ENCODE peak calls at places on chromosome 6, in seven cellular contexts. One of them, this sample, is unnamed.

GRCh38 chr6:17096076-17096475 is 5.8 kb upstream of the STMND1 start:
- DNase-seq in trophoblast cell: peak; percentile 66
- DNase-seq in mesendoderm: no peak
- DNase-seq in IMR-90: no peak
- DNase-seq in H1: no peak
- DNase-seq in H9: no peak
- DNase-seq in mesenchymal stem cell: no peak
- DNase-seq in this sample: no peak

GRCh38 chr6:2616796-2617195 is 133.9 kb downstream of the MYLK4 start:
- DNase-seq in trophoblast cell: peak; percentile 69
- DNase-seq in mesendoderm: no peak
- DNase-seq in IMR-90: no peak
- DNase-seq in H1: no peak
- DNase-seq in H9: no peak
- DNase-seq in mesenchymal stem cell: no peak
- DNase-seq in this sample: no peak

GRCh38 chr6:27478141-27478705 is 5.3 kb upstream of the ZNF184 start:
- DNase-seq in trophoblast cell: peak; percentile 30
- DNase-seq in mesendoderm: no peak
- DNase-seq in IMR-90: peak; percentile 40
- DNase-seq in H1: no peak
- DNase-seq in H9: no peak
- DNase-seq in mesenchymal stem cell: peak; percentile 67
- DNase-seq in this sample: no peak

GRCh38 chr6:43949451-43950110 is 177.7 kb downstream of the MRPL14 start:
- DNase-seq in trophoblast cell: no peak
- DNase-seq in mesendoderm: no peak
- DNase-seq in IMR-90: no peak
- DNase-seq in H1: no peak
- DNase-seq in H9: peak; percentile 10
- DNase-seq in mesenchymal stem cell: peak; percentile 50
- DNase-seq in this sample: no peak

GRCh38 chr6:24768361-24768760 is 6.4 kb upstream of the GMNN start:
- DNase-seq in trophoblast cell: no peak
- DNase-seq in mesendoderm: no peak
- DNase-seq in IMR-90: peak; percentile 3
- DNase-seq in H1: no peak
- DNase-seq in H9: no peak
- DNase-seq in mesenchymal stem cell: no peak
- DNase-seq in this sample: no peak

GRCh38 chr6:29019629-29020028 is 14.5 kb upstream of the ZNF311 start:
- DNase-seq in trophoblast cell: no peak
- DNase-seq in mesendoderm: no peak
- DNase-seq in IMR-90: no peak
- DNase-seq in H1: no peak
- DNase-seq in H9: no peak
- DNase-seq in mesenchymal stem cell: no peak
- DNase-seq in this sample: no peak

GRCh38 chr6:43491750-43492661 is 14.6 kb downstream of the TJAP1 start:
- DNase-seq in trophoblast cell: no peak
- DNase-seq in mesendoderm: no peak
- DNase-seq in IMR-90: peak; percentile 77
- DNase-seq in H1: no peak
- DNase-seq in H9: no peak
- DNase-seq in mesenchymal stem cell: no peak
- DNase-seq in this sample: no peak

GRCh38 chr6:28140616-28141015 is 1.1 kb upstream of the ZKSCAN8 start:
- DNase-seq in trophoblast cell: no peak
- DNase-seq in mesendoderm: no peak
- DNase-seq in IMR-90: no peak
- DNase-seq in H1: no peak
- DNase-seq in H9: no peak
- DNase-seq in mesenchymal stem cell: no peak
- DNase-seq in this sample: no peak

GRCh38 chr6:15621203-15622044 is 41.4 kb downstream of the DTNBP1 start:
- DNase-seq in trophoblast cell: peak; percentile 55
- DNase-seq in mesendoderm: peak; percentile 76
- DNase-seq in IMR-90: peak; percentile 30
- DNase-seq in H1: no peak
- DNase-seq in H9: peak; percentile 50
- DNase-seq in mesenchymal stem cell: peak; percentile 62
- DNase-seq in this sample: peak; percentile 23

GRCh38 chr6:143513410-143513809 is 1.9 kb upstream of the FUCA2 start:
- DNase-seq in trophoblast cell: no peak
- DNase-seq in mesendoderm: peak; percentile 74
- DNase-seq in IMR-90: no peak
- DNase-seq in H1: no peak
- DNase-seq in H9: peak; percentile 79
- DNase-seq in mesenchymal stem cell: no peak
- DNase-seq in this sample: no peak

GRCh38 chr6:108650781-108651180 is 90.1 kb downstream of the FOXO3 start:
- DNase-seq in trophoblast cell: peak; percentile 68
- DNase-seq in mesendoderm: no peak
- DNase-seq in IMR-90: peak; percentile 62
- DNase-seq in H1: no peak
- DNase-seq in H9: no peak
- DNase-seq in mesenchymal stem cell: peak; percentile 73
- DNase-seq in this sample: no peak

GRCh38 chr6:159880412-159880811 is 10.4 kb upstream of the MAS1 start:
- DNase-seq in trophoblast cell: no peak
- DNase-seq in mesendoderm: no peak
- DNase-seq in IMR-90: no peak
- DNase-seq in H1: no peak
- DNase-seq in H9: no peak
- DNase-seq in mesenchymal stem cell: no peak
- DNase-seq in this sample: no peak

GRCh38 chr6:53579338-53579737 is 34.4 kb upstream of the GCLC start:
- DNase-seq in trophoblast cell: no peak
- DNase-seq in mesendoderm: no peak
- DNase-seq in IMR-90: no peak
- DNase-seq in H1: no peak
- DNase-seq in H9: no peak
- DNase-seq in mesenchymal stem cell: no peak
- DNase-seq in this sample: no peak

GRCh38 chr6:56752009-56752408 is 109.3 kb upstream of the DST start:
- DNase-seq in trophoblast cell: no peak
- DNase-seq in mesendoderm: peak; percentile 92
- DNase-seq in IMR-90: peak; percentile 77
- DNase-seq in H1: no peak
- DNase-seq in H9: no peak
- DNase-seq in mesenchymal stem cell: peak; percentile 67
- DNase-seq in this sample: no peak

GRCh38 chr6:51360287-51360686 is 541.6 kb downstream of the TFAP2B start:
- DNase-seq in trophoblast cell: no peak
- DNase-seq in mesendoderm: no peak
- DNase-seq in IMR-90: no peak
- DNase-seq in H1: no peak
- DNase-seq in H9: no peak
- DNase-seq in mesenchymal stem cell: no peak
- DNase-seq in this sample: no peak
- H3K23ac ChIP-seq in trophoblast cell: no peak overlapping the region
- H3K23ac ChIP-seq in mesendoderm: no peak overlapping the region
- H3K23ac ChIP-seq in IMR-90: no peak overlapping the region
- H3K23ac ChIP-seq in H1: no peak overlapping the region
- H3K23ac ChIP-seq in H9: no peak overlapping the region
- H3K23ac ChIP-seq in mesenchymal stem cell: no peak overlapping the region
- H3K23ac ChIP-seq in this sample: no peak overlapping the region

GRCh38 chr6:8552023-8552422 is 116.7 kb upstream of the SLC35B3 start:
- DNase-seq in trophoblast cell: no peak
- DNase-seq in mesendoderm: no peak
- DNase-seq in IMR-90: no peak
- DNase-seq in H1: no peak
- DNase-seq in H9: no peak
- DNase-seq in mesenchymal stem cell: no peak
- DNase-seq in this sample: no peak

GRCh38 chr6:8551386-8551785 is 116.0 kb upstream of the SLC35B3 start:
- DNase-seq in trophoblast cell: no peak
- DNase-seq in mesendoderm: no peak
- DNase-seq in IMR-90: no peak
- DNase-seq in H1: no peak
- DNase-seq in H9: no peak
- DNase-seq in mesenchymal stem cell: no peak
- DNase-seq in this sample: no peak

GRCh38 chr6:8557019-8557748 is 121.8 kb upstream of the SLC35B3 start:
- DNase-seq in trophoblast cell: peak; percentile 46
- DNase-seq in mesendoderm: no peak
- DNase-seq in IMR-90: no peak
- DNase-seq in H1: no peak
- DNase-seq in H9: no peak
- DNase-seq in mesenchymal stem cell: no peak
- DNase-seq in this sample: no peak

GRCh38 chr6:8558953-8559352 is 123.6 kb upstream of the SLC35B3 start:
- DNase-seq in trophoblast cell: no peak
- DNase-seq in mesendoderm: no peak
- DNase-seq in IMR-90: no peak
- DNase-seq in H1: no peak
- DNase-seq in H9: no peak
- DNase-seq in mesenchymal stem cell: no peak
- DNase-seq in this sample: no peak

GRCh38 chr6:8556370-8557018 is 121.1 kb upstream of the SLC35B3 start:
- DNase-seq in trophoblast cell: peak; percentile 48
- DNase-seq in mesendoderm: no peak
- DNase-seq in IMR-90: peak; percentile 2
- DNase-seq in H1: no peak
- DNase-seq in H9: no peak
- DNase-seq in mesenchymal stem cell: peak; percentile 56
- DNase-seq in this sample: no peak
- H3K23ac ChIP-seq in trophoblast cell: no peak overlapping the region
- H3K23ac ChIP-seq in mesendoderm: no peak overlapping the region
- H3K23ac ChIP-seq in IMR-90: no peak overlapping the region
- H3K23ac ChIP-seq in H1: no peak overlapping the region
- H3K23ac ChIP-seq in H9: no peak overlapping the region
- H3K23ac ChIP-seq in mesenchymal stem cell: no peak overlapping the region
- H3K23ac ChIP-seq in this sample: no peak overlapping the region

DNA sequence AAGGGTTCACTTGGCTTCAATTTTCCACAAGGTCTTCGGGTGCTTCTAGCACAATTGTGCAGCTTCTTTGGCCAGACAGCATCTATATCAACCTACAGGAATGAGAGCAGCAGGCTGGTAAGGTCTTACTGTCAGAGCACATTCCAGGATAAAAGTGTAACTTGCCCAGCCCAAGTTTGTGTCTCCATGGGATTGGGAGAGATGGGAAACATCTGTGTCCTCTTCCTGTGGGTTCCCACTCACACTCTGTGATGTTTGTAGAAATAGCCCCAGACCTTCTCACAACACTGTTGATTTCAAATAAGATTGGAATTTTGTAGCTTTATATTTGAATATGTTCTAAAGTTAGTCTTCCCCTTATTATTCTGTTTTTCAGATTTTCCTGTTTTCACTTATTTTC is 83.4 kb upstream of the RGS17 start:
- DNase-seq in trophoblast cell: no peak
- DNase-seq in mesendoderm: peak; percentile 5
- DNase-seq in IMR-90: no peak
- DNase-seq in H1: no peak
- DNase-seq in H9: no peak
- DNase-seq in mesenchymal stem cell: peak; percentile 11
- DNase-seq in this sample: no peak
- H3K23ac ChIP-seq in trophoblast cell: no peak overlapping the region
- H3K23ac ChIP-seq in mesendoderm: no peak overlapping the region
- H3K23ac ChIP-seq in IMR-90: no peak overlapping the region
- H3K23ac ChIP-seq in H1: no peak overlapping the region
- H3K23ac ChIP-seq in H9: no peak overlapping the region
- H3K23ac ChIP-seq in mesenchymal stem cell: no peak overlapping the region
- H3K23ac ChIP-seq in this sample: no peak overlapping the region

GRCh38 chr6:150959071-150959637 is 93.7 kb downstream of the MTHFD1L start:
- DNase-seq in trophoblast cell: no peak
- DNase-seq in mesendoderm: no peak
- DNase-seq in IMR-90: no peak
- DNase-seq in H1: no peak
- DNase-seq in H9: no peak
- DNase-seq in mesenchymal stem cell: no peak
- DNase-seq in this sample: no peak
- H3K23ac ChIP-seq in trophoblast cell: no peak overlapping the region
- H3K23ac ChIP-seq in mesendoderm: no peak overlapping the region
- H3K23ac ChIP-seq in IMR-90: peak overlapping the region; percentile 23
- H3K23ac ChIP-seq in H1: no peak overlapping the region
- H3K23ac ChIP-seq in H9: no peak overlapping the region
- H3K23ac ChIP-seq in mesenchymal stem cell: no peak overlapping the region
- H3K23ac ChIP-seq in this sample: no peak overlapping the region

This sample was measured in neuronal stem cell.